ENCODE peak calls at places on chromosomes 1 and 21, in four cellular contexts. One of them, this sample, is unnamed.

GRCh38 chr1:2974701-2975301 is 46.5 kb upstream of the ACTRT2 start:
- DNase-seq in LoVo: no peak
- DNase-seq in NCI-H1092 treated with DMSO at 0.1 percent for 48 hours: no peak
- DNase-seq in GM23248: no peak
- DNase-seq in this sample: no peak

GRCh38 chr1:206776239-206776638 is 3.9 kb upstream of the IL10 start:
- DNase-seq in GM23248: no peak
- DNase-seq in NCI-H1092 treated with DMSO at 0.1 percent for 48 hours: no peak
- DNase-seq in LoVo: no peak
- DNase-seq in this sample: no peak

GRCh38 chr1:228851196-228851595 is 115.9 kb downstream of the RHOU start:
- DNase-seq in LoVo: no peak
- DNase-seq in GM23248: no peak
- DNase-seq in NCI-H1092 treated with DMSO at 0.1 percent for 48 hours: no peak
- DNase-seq in this sample: no peak

GRCh38 chr21:45590246-45590725 is 48.0 kb upstream of the SLC19A1 start:
- DNase-seq in NCI-H1092 treated with DMSO at 0.1 percent for 48 hours: no peak
- DNase-seq in GM23248: peak
- DNase-seq in LoVo: no peak
- DNase-seq in this sample: no peak

GRCh38 chr1:67465371-67465770 is 35.2 kb upstream of the SERBP1 start:
- DNase-seq in LoVo: no peak
- DNase-seq in GM23248: no peak
- DNase-seq in NCI-H1092 treated with DMSO at 0.1 percent for 48 hours: no peak
- DNase-seq in this sample: no peak

GRCh38 chr1:155859881-155860841 is 794 bp downstream of the SYT11 start:
- DNase-seq in NCI-H1092 treated with DMSO at 0.1 percent for 48 hours: peak
- DNase-seq in LoVo: no peak
- DNase-seq in GM23248: peak
- DNase-seq in this sample: peak

GRCh38 chr1:157580179-157580827 is 17.6 kb downstream of the FCRL4 start:
- DNase-seq in GM23248: peak
- DNase-seq in LoVo: peak
- DNase-seq in NCI-H1092 treated with DMSO at 0.1 percent for 48 hours: peak
- DNase-seq in this sample: peak

GRCh38 chr1:187622545-187622944 is 793.8 kb downstream of the PLA2G4A start:
- DNase-seq in LoVo: no peak
- DNase-seq in GM23248: no peak
- DNase-seq in NCI-H1092 treated with DMSO at 0.1 percent for 48 hours: no peak
- DNase-seq in this sample: no peak

GRCh38 chr1:245306020-245306419 is 151.2 kb downstream of the KIF26B start:
- DNase-seq in GM23248: no peak
- DNase-seq in NCI-H1092 treated with DMSO at 0.1 percent for 48 hours: no peak
- DNase-seq in LoVo: no peak
- DNase-seq in this sample: no peak

This sample was measured in SK-MEL-5.